ENCODE peak calls at places on chromosome 13, in six cellular contexts. D is astrocyte of the cerebellum; V is stimulated activated CD4-positive, alpha-beta T cell treated with anti-CD3 and anti-CD28 coated beads, Interleukin-4, amount 100 ng/mL, for 48 hours; E is posterior vena cava; P is left lung; N is smooth muscle cell of the brain vasculature. C is an unnamed sample.

GRCh38 chr13:27168870-27169525 is 2.6 kb downstream of the USP12 start:
- DNase-seq in E (no peak), D (no peak), N (no peak), V (no peak), P (no peak), C (no peak)

GRCh38 chr13:112346173-112346898 is 29.8 kb upstream of the SPACA7 start:
- DNase-seq in E (peak), D (no peak), P (no peak), N (no peak), V (no peak), C (no peak)

GRCh38 chr13:26262156-26262555 is 8.2 kb downstream of the CDK8 start:
- DNase-seq in V (no peak), E (no peak), D (no peak), N (no peak), P (no peak), C (no peak)

GRCh38 chr13:101397742-101398141 is 18.6 kb downstream of the NALCN start:
- DNase-seq in P (no peak), V (no peak), D (peak), N (no peak), E (no peak), C (no peak)

GRCh38 chr13:45623516-45624090 is 8.1 kb upstream of the ERICH6B start:
- DNase-seq in N (no peak), V (no peak), D (no peak), E (no peak), P (no peak), C (peak)

GRCh38 chr13:83216521-83217245 is 665.6 kb downstream of the SLITRK1 start:
- DNase-seq in V (no peak), P (no peak), E (no peak), N (no peak), D (no peak), C (no peak)

GRCh38 chr13:107678075-107678689 is 537.2 kb downstream of the LIG4 start:
- DNase-seq in N (no peak), P (no peak), E (no peak), V (no peak), D (no peak), C (no peak)

GRCh38 chr13:77325371-77325941 is 1.4 kb downstream of the MYCBP2 start:
- DNase-seq in N (no peak), E (no peak), P (no peak), V (no peak), D (no peak), C (no peak)

GRCh38 chr13:79898202-79898826 is 417.4 kb downstream of the NDFIP2 start:
- DNase-seq in P (no peak), N (no peak), E (no peak), D (no peak), V (no peak), C (no peak)

GRCh38 chr13:112880221-112880641 is 88.8 kb upstream of the MCF2L start:
- DNase-seq in E (peak), D (no peak), N (no peak), V (no peak), P (peak), C (no peak)

GRCh38 chr13:50893211-50893852 is 16.3 kb upstream of the RNASEH2B start:
- DNase-seq in E (no peak), V (no peak), P (no peak), D (peak), N (no peak), C (no peak)

GRCh38 chr13:24178847-24179845 is 18.6 kb downstream of the SPATA13 start:
- DNase-seq in E (no peak), N (no peak), P (no peak), D (no peak), V (no peak), C (peak)

GRCh38 chr13:38883783-38884182 is 106.8 kb downstream of the STOML3 start:
- DNase-seq in D (peak), E (no peak), P (no peak), N (no peak), V (no peak), C (no peak)

GRCh38 chr13:27774651-27775050 is 17.6 kb upstream of the GSX1 start:
- DNase-seq in V (no peak), P (no peak), D (no peak), E (no peak), N (no peak), C (no peak)

GRCh38 chr13:51623473-51623872 is 39.2 kb downstream of the WDFY2 start:
- DNase-seq in N (no peak), V (no peak), D (no peak), P (no peak), E (no peak), C (no peak)

GRCh38 chr13:98910501-98910951 is 67.3 kb downstream of the DOCK9 start:
- DNase-seq in E (no peak), P (no peak), V (no peak), N (peak), D (no peak), C (peak)

GRCh38 chr13:34657716-34658115 is 284.4 kb upstream of the NBEA start:
- DNase-seq in V (no peak), D (peak), E (no peak), P (no peak), N (no peak), C (no peak)

GRCh38 chr13:101451641-101452040 is 834 bp upstream of the ITGBL1 start:
- DNase-seq in P (no peak), D (no peak), V (no peak), N (no peak), E (no peak), C (no peak)

GRCh38 chr13:29924482-29924884 is 74.1 kb upstream of the UBL3 start:
- DNase-seq in D (peak), P (no peak), E (no peak), V (no peak), N (no peak), C (no peak)

GRCh38 chr13:102626928-102627327 is 30.1 kb downstream of the TPP2 start:
- DNase-seq in N (no peak), E (no peak), P (no peak), D (no peak), V (no peak), C (no peak)

GRCh38 chr13:95250961-95251360 is 50.3 kb downstream of the ABCC4 start:
- DNase-seq in V (no peak), P (no peak), N (no peak), E (no peak), D (no peak), C (no peak)

GRCh38 chr13:100633461-100633860 is 41.1 kb downstream of the TMTC4 start:
- DNase-seq in E (no peak), V (no peak), P (no peak), N (no peak), D (peak), C (no peak)

GRCh38 chr13:76216729-76217128 is 580.6 kb downstream of the LMO7 start:
- DNase-seq in N (no peak), D (no peak), E (no peak), P (no peak), V (no peak), C (no peak)

GRCh38 chr13:31160857-31161582 is 684 bp downstream of the HSPH1 start:
- DNase-seq in N (no peak), D (peak), E (peak), P (peak), V (peak), C (no peak)

GRCh38 chr13:35979378-35979911 is 151.7 kb downstream of the DCLK1 start:
- DNase-seq in E (peak), P (peak), N (peak), V (no peak), D (peak), C (no peak)

GRCh38 chr13:102758842-102759241 is 14.7 kb downstream of the TEX30 start:
- DNase-seq in N (no peak), P (no peak), V (no peak), E (no peak), D (no peak), C (no peak)

GRCh38 chr13:106796280-106797047 is 228.5 kb upstream of the ARGLU1 start:
- DNase-seq in N (no peak), D (no peak), V (no peak), E (no peak), P (no peak), C (peak)

GRCh38 chr13:20969182-20969581 is 66.6 kb upstream of the XPO4 start:
- DNase-seq in N (no peak), D (no peak), V (no peak), E (no peak), P (no peak), C (peak)